ENCODE peak calls at places on chromosomes 2 and 18, in seven cellular contexts. Q is RWPE2, P is breast epithelium, T is RWPE1, M is H9, E is heart right ventricle, D is endodermal cell. V is an unnamed sample.

GRCh38 chr2:43948370-43948769 is 47.4 kb downstream of the LRPPRC start:
- DNase-seq in Q (no peak), P (no peak), T (no peak), M (no peak), E (no peak), D (no peak), V (no peak)

GRCh38 chr2:188050716-188051115 is 241.0 kb upstream of the GULP1 start:
- DNase-seq in Q (no peak), P (no peak), T (no peak), M (no peak), E (no peak), D (no peak), V (no peak)

GRCh38 chr2:189834059-189834458 is 49.8 kb downstream of the PMS1 start:
- DNase-seq in Q (no peak), P (no peak), T (no peak), M (no peak), E (no peak), D (no peak), V (no peak)

GRCh38 chr18:28177828-28178635 is 1.1 kb upstream of the CDH2 start:
- DNase-seq in Q (no peak), P (no peak), T (peak), M (peak), E (peak), D (peak), V (no peak)

GRCh38 chr2:157364257-157364974 is 38.8 kb upstream of the ERMN start:
- DNase-seq in Q (no peak), P (no peak), T (no peak), M (no peak), E (no peak), D (no peak), V (no peak)

GRCh38 chr18:44803019-44803650 is 122.4 kb downstream of the SETBP1 start:
- DNase-seq in Q (no peak), P (no peak), T (no peak), M (no peak), E (peak), D (peak), V (no peak)

GRCh38 chr2:200262047-200262446 is 44.4 kb upstream of the SPATS2L start:
- DNase-seq in Q (no peak), P (no peak), T (no peak), M (no peak), E (no peak), D (no peak), V (no peak)

GRCh38 chr2:37617119-37617892 is 54.1 kb downstream of the CDC42EP3 start:
- DNase-seq in Q (no peak), P (no peak), T (no peak), M (no peak), E (no peak), D (no peak), V (no peak)

GRCh38 chr2:172613610-172614231 is 57.8 kb downstream of the PDK1 start:
- DNase-seq in Q (no peak), P (no peak), T (no peak), M (peak), E (no peak), D (no peak), V (no peak)

GRCh38 chr2:26614205-26615128 is 26.7 kb downstream of the CIB4 start:
- DNase-seq in Q (no peak), P (no peak), T (no peak), M (no peak), E (no peak), D (no peak), V (no peak)

GRCh38 chr2:122390406-122390805 is 635.0 kb downstream of the TSN start:
- DNase-seq in Q (no peak), P (no peak), T (peak), M (no peak), E (no peak), D (no peak), V (no peak)

GRCh38 chr2:108920686-108921085 is 68.3 kb downstream of the EDAR start:
- DNase-seq in Q (no peak), P (no peak), T (no peak), M (peak), E (no peak), D (no peak), V (no peak)

GRCh38 chr2:7792031-7792651 is 874.9 kb downstream of the RNF144A start:
- DNase-seq in Q (no peak), P (peak), T (no peak), M (no peak), E (no peak), D (no peak), V (no peak)

GRCh38 chr18:69895081-69896047 is 52.3 kb downstream of the CD226 start:
- DNase-seq in Q (no peak), P (no peak), T (no peak), M (no peak), E (no peak), D (peak), V (no peak)

GRCh38 chr2:130391872-130392670 is 36.2 kb downstream of the PTPN18 start:
- DNase-seq in Q (no peak), P (no peak), T (no peak), M (no peak), E (no peak), D (peak), V (no peak)
- TF ChIP-seq CTCF in Q (no peak), P (no peak), T (peak), M (no peak), E (no peak), D (no peak), V (peak)

GRCh38 chr2:12416600-12416999 is 300.1 kb upstream of the TRIB2 start:
- DNase-seq in Q (no peak), P (no peak), T (no peak), M (no peak), E (peak), D (no peak), V (peak)
- TF ChIP-seq CTCF in Q (peak), P (peak), T (no peak), M (peak), E (peak), D (peak), V (peak)

GRCh38 chr2:126227250-126227649 is 428.7 kb upstream of the GYPC start:
- DNase-seq in Q (no peak), P (no peak), T (no peak), M (no peak), E (no peak), D (no peak), V (no peak)
- TF ChIP-seq CTCF in Q (no peak), P (no peak), T (no peak), M (peak), E (no peak), D (peak), V (no peak)

DNA sequence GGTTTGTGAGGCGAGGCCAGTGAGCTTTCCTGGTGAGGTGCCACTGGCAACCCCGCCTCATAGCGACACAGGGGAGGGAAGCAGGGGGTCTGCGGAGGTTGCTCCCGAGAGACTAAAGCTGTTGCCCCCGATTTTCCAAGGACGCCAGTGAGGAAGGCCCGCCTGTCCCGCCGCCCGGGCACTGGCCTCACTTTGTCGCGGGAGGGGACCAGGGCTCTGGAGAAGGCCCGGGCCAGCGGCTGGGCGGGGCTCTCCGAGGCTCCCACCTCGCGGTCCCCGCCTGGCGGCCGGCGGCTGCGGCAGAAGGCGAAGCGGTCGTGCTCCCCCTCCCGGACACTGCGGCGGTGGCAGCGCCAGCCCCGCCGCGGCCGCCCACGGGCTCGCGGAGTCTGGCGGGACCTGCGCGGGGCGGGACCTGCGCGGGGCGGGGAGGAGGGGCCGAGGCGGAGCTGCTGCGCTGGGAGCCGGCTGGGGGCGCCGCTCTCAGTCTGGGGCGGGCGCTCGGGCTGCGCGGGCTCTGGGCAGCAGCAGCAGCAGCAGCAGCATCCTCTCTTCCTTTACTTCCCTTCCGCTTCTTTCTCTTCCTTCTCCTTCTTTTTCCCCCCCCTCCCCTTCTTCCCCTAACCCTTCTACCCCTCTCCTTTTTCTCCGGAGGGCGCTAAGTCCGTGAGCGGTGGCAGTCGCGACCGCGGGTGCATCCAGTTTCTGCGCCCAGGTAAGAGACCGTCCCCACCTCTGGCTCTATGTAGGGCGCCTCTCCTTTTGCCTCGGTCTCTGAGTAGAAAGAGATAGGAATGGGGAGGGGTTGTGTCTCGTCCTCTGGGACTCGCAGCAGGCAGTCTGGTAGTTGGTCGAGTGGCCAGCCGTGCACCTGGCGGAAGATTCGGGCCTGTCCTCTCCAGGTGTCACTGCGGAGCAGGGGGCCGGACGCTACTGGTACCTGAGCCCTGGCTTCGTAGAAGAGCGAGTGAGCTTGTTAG is at the start of gene MAP2:
- DNase-seq in Q (peak), P (peak), T (peak), M (peak), E (peak), D (peak), V (peak)
- TF ChIP-seq CTCF in Q (peak), P (peak), T (peak), M (peak), E (peak), D (peak), V (peak)